ENCODE peak calls at places on chromosomes 13 and 19, in four cellular contexts. One of them, this sample, is unnamed.

GRCh38 chr19:1270168-1270853 is 1.2 kb downstream of the CIRBP start:
- DNase-seq in astrocyte of the spinal cord: no peak
- DNase-seq in hepatocyte: no peak
- DNase-seq in heart right ventricle: no peak
- DNase-seq in this sample: no peak

GRCh38 chr13:95471960-95472359 is 80.6 kb upstream of the CLDN10 start:
- DNase-seq in astrocyte of the spinal cord: no peak
- DNase-seq in heart right ventricle: no peak
- DNase-seq in hepatocyte: no peak
- DNase-seq in this sample: no peak

GRCh38 chr13:94660695-94661324 is 51.5 kb downstream of the SOX21 start:
- DNase-seq in astrocyte of the spinal cord: peak
- DNase-seq in heart right ventricle: no peak
- DNase-seq in hepatocyte: no peak
- DNase-seq in this sample: no peak

GRCh38 chr13:46648166-46648607 is 95.2 kb downstream of the LRCH1 start:
- DNase-seq in hepatocyte: peak
- DNase-seq in astrocyte of the spinal cord: no peak
- DNase-seq in heart right ventricle: no peak
- DNase-seq in this sample: no peak

GRCh38 chr13:103762523-103762922 is 696.3 kb upstream of the SLC10A2 start:
- DNase-seq in astrocyte of the spinal cord: no peak
- DNase-seq in heart right ventricle: no peak
- DNase-seq in hepatocyte: no peak
- DNase-seq in this sample: no peak

GRCh38 chr19:5622465-5623396 is at the start of the genes SAFB and SAFB2:
- DNase-seq in astrocyte of the spinal cord: peak
- DNase-seq in hepatocyte: peak
- DNase-seq in heart right ventricle: peak
- DNase-seq in this sample: peak

GRCh38 chr13:113211774-113212173 is 2.4 kb downstream of the CUL4A start:
- DNase-seq in heart right ventricle: peak
- DNase-seq in hepatocyte: no peak
- DNase-seq in astrocyte of the spinal cord: no peak
- DNase-seq in this sample: no peak

GRCh38 chr19:2097330-2098327 is 914 bp downstream of the IZUMO4 start:
- DNase-seq in astrocyte of the spinal cord: no peak
- DNase-seq in heart right ventricle: no peak
- DNase-seq in hepatocyte: no peak
- DNase-seq in this sample: no peak

GRCh38 chr13:29810898-29811297 is 39.5 kb downstream of the UBL3 start:
- DNase-seq in astrocyte of the spinal cord: no peak
- DNase-seq in hepatocyte: no peak
- DNase-seq in heart right ventricle: no peak
- DNase-seq in this sample: no peak

GRCh38 chr13:94327318-94327717 is 152.2 kb downstream of the DCT start:
- DNase-seq in astrocyte of the spinal cord: no peak
- DNase-seq in hepatocyte: no peak
- DNase-seq in heart right ventricle: no peak
- DNase-seq in this sample: no peak

GRCh38 chr19:42121666-42122069 is 10.6 kb downstream of the POU2F2 start:
- DNase-seq in hepatocyte: no peak
- DNase-seq in astrocyte of the spinal cord: peak
- DNase-seq in heart right ventricle: peak
- DNase-seq in this sample: peak

GRCh38 chr19:47093841-47094240 is 19.7 kb downstream of the ZC3H4 start:
- DNase-seq in astrocyte of the spinal cord: no peak
- DNase-seq in hepatocyte: no peak
- DNase-seq in heart right ventricle: no peak
- DNase-seq in this sample: no peak
- H3K4me3 ChIP-seq in astrocyte of the spinal cord: no peak
- H3K4me3 ChIP-seq in hepatocyte: no peak
- H3K4me3 ChIP-seq in heart right ventricle: no peak
- H3K4me3 ChIP-seq in this sample: no peak

GRCh38 chr19:40690699-40691420 is 409 bp upstream of the NUMBL start:
- DNase-seq in heart right ventricle: peak
- DNase-seq in astrocyte of the spinal cord: peak
- DNase-seq in hepatocyte: peak
- DNase-seq in this sample: peak
- H3K4me3 ChIP-seq in heart right ventricle: peak
- H3K4me3 ChIP-seq in astrocyte of the spinal cord: peak
- H3K4me3 ChIP-seq in hepatocyte: peak
- H3K4me3 ChIP-seq in this sample: peak

GRCh38 chr19:48171584-48172170 is 1.2 kb downstream of the ZSWIM9 start:
- DNase-seq in heart right ventricle: no peak
- DNase-seq in hepatocyte: no peak
- DNase-seq in astrocyte of the spinal cord: no peak
- DNase-seq in this sample: no peak

GRCh38 chr19:48170817-48171347 is 402 bp downstream of the ZSWIM9 start:
- DNase-seq in astrocyte of the spinal cord: no peak
- DNase-seq in heart right ventricle: no peak
- DNase-seq in hepatocyte: no peak
- DNase-seq in this sample: no peak

GRCh38 chr19:48169974-48170803 is at the start of the genes LIG1 and ZSWIM9:
- DNase-seq in astrocyte of the spinal cord: peak
- DNase-seq in heart right ventricle: peak
- DNase-seq in hepatocyte: peak
- DNase-seq in this sample: peak

GRCh38 chr19:48169585-48169973 is 565 bp downstream of the LIG1 start:
- DNase-seq in astrocyte of the spinal cord: peak
- DNase-seq in hepatocyte: peak
- DNase-seq in heart right ventricle: peak
- DNase-seq in this sample: peak

GRCh38 chr19:48168689-48169088 is 1.5 kb downstream of the LIG1 start:
- DNase-seq in hepatocyte: no peak
- DNase-seq in astrocyte of the spinal cord: no peak
- DNase-seq in heart right ventricle: no peak
- DNase-seq in this sample: no peak
- H3K4me3 ChIP-seq in hepatocyte: no peak
- H3K4me3 ChIP-seq in astrocyte of the spinal cord: no peak
- H3K4me3 ChIP-seq in heart right ventricle: no peak
- H3K4me3 ChIP-seq in this sample: no peak

DNA sequence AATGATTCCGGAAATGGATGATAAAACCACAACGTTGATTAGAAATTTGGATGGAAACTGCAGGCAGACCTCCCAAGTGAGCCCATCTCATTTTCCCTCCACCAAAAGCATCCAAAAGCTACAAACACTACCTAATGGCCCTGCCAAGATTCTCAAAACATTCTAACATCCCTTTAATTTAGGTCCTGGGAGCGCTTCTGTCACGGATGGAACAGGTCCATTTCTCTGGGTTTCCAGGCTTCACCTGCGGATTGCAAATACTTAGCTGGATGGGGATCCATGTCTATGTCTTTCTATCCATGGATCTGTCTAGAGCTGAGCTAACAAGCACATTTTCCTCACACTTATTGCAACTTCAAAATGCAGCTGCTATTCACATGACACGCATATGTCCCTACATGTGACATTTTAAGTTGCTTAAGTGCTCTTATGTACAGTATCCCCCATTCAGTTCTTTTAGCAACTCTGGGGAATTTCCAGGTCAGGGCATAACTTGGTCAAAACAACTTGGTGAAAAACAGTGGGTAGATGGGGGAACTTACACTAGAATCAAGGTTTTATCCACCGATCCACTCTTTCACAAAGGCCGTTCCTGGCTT is 73.2 kb downstream of the COL4A1 start:
- DNase-seq in astrocyte of the spinal cord: no peak
- DNase-seq in heart right ventricle: no peak
- DNase-seq in hepatocyte: no peak
- DNase-seq in this sample: peak
- H3K4me3 ChIP-seq in astrocyte of the spinal cord: no peak
- H3K4me3 ChIP-seq in heart right ventricle: no peak
- H3K4me3 ChIP-seq in hepatocyte: no peak
- H3K4me3 ChIP-seq in this sample: peak

GRCh38 chr19:18645035-18645511 is 8.2 kb downstream of the KLHL26 start:
- DNase-seq in heart right ventricle: no peak
- DNase-seq in hepatocyte: no peak
- DNase-seq in astrocyte of the spinal cord: no peak
- DNase-seq in this sample: peak
- H3K4me3 ChIP-seq in heart right ventricle: no peak
- H3K4me3 ChIP-seq in hepatocyte: no peak
- H3K4me3 ChIP-seq in astrocyte of the spinal cord: no peak
- H3K4me3 ChIP-seq in this sample: peak

GRCh38 chr19:18021121-18021755 is 13.3 kb downstream of the ARRDC2 start:
- DNase-seq in heart right ventricle: peak
- DNase-seq in astrocyte of the spinal cord: peak
- DNase-seq in hepatocyte: no peak
- DNase-seq in this sample: peak

GRCh38 chr19:18020212-18021067 is 12.5 kb downstream of the ARRDC2 start:
- DNase-seq in hepatocyte: peak
- DNase-seq in heart right ventricle: peak
- DNase-seq in astrocyte of the spinal cord: peak
- DNase-seq in this sample: peak

GRCh38 chr19:18027151-18027550 is 19.2 kb downstream of the ARRDC2 start:
- DNase-seq in heart right ventricle: no peak
- DNase-seq in astrocyte of the spinal cord: no peak
- DNase-seq in hepatocyte: no peak
- DNase-seq in this sample: no peak

DNA sequence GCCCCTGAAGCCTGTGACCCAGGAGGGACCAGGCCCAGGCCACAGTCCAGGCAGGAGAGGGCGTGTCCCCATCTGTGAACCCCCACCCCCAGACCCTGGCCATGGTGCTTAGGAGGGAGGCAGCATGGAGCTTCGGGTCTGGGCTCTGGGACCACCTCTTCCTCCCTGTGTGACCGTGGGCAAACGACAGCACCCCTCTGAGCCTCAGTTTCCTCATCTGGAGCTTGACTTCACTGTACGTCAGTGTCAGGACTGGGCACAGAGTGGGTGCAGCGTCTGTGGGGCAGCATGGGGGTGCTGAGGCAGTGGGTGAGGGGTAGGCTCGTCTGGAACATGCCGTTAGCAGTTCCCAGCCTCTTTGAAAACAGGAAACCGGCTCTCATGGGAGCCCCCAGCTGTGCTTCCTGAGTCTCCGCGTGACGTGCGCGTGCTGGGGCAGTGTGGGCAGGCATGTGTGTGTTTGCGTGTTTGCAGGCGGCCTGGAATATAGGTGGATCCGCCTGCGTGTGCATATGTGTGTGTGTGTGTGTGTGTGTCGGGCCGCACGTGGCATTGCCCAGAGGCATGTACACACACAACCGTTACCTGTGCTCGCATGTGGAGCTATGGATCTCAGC is 15.7 kb downstream of the ARRDC2 start:
- DNase-seq in astrocyte of the spinal cord: peak
- DNase-seq in hepatocyte: no peak
- DNase-seq in heart right ventricle: peak
- DNase-seq in this sample: peak
- H3K4me3 ChIP-seq in astrocyte of the spinal cord: no peak
- H3K4me3 ChIP-seq in hepatocyte: no peak
- H3K4me3 ChIP-seq in heart right ventricle: no peak
- H3K4me3 ChIP-seq in this sample: no peak

GRCh38 chr13:75319244-75319643 is 162.7 kb downstream of the TBC1D4 start:
- DNase-seq in astrocyte of the spinal cord: peak
- DNase-seq in hepatocyte: no peak
- DNase-seq in heart right ventricle: no peak
- DNase-seq in this sample: no peak
- H3K4me3 ChIP-seq in astrocyte of the spinal cord: no peak
- H3K4me3 ChIP-seq in hepatocyte: no peak
- H3K4me3 ChIP-seq in heart right ventricle: no peak
- H3K4me3 ChIP-seq in this sample: no peak

GRCh38 chr19:45097776-45098520 is 5.0 kb downstream of the PPP1R37 start:
- DNase-seq in heart right ventricle: no peak
- DNase-seq in hepatocyte: peak
- DNase-seq in astrocyte of the spinal cord: peak
- DNase-seq in this sample: no peak
- H3K4me3 ChIP-seq in heart right ventricle: no peak
- H3K4me3 ChIP-seq in hepatocyte: no peak
- H3K4me3 ChIP-seq in astrocyte of the spinal cord: no peak
- H3K4me3 ChIP-seq in this sample: no peak

GRCh38 chr13:87677043-87677333 is 5.8 kb downstream of the SLITRK5 start:
- DNase-seq in astrocyte of the spinal cord: no peak
- DNase-seq in hepatocyte: peak
- DNase-seq in heart right ventricle: no peak
- DNase-seq in this sample: no peak
- H3K4me3 ChIP-seq in astrocyte of the spinal cord: no peak
- H3K4me3 ChIP-seq in hepatocyte: peak
- H3K4me3 ChIP-seq in heart right ventricle: no peak
- H3K4me3 ChIP-seq in this sample: no peak

DNA sequence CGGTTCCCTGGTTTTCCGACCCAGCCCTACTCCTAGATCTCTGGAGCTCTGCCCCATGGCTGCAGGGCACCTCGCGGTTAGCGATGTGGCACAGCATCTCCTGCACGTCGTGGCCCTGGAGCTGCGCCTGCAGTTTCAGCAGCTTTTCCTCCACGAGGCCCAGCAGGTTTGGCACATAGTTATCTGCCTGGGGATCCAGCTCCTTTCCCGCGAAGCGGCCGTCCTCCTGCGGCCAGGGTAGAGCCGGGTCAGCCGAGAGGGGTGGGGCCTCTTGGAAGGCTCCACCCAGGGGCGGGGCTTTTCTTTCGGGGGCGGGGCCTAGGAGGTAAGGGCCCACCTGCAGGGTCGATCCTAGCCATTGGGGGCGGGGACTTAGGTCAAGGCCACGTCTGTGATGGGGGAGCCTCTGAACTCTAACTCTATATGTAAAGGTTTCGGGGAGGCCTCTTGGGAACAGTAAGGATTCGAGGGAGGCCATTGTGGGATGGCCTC is 2.5 kb upstream of the RGL3 start:
- DNase-seq in heart right ventricle: peak
- DNase-seq in hepatocyte: peak
- DNase-seq in astrocyte of the spinal cord: no peak
- DNase-seq in this sample: no peak
- H3K4me3 ChIP-seq in heart right ventricle: peak
- H3K4me3 ChIP-seq in hepatocyte: no peak
- H3K4me3 ChIP-seq in astrocyte of the spinal cord: no peak
- H3K4me3 ChIP-seq in this sample: peak